ENCODE peak calls at places on chromosomes 6 and 20, in ten cellular contexts. K, U, J, G, T, W, E, P, O and B are unnamed samples.

GRCh38 chr20:57329608-57330221 is at the start of gene SPO11:
- DNase-seq in K (no peak), U (no peak), J (no peak), G (no peak), T (no peak), W (no peak), E (no peak), P (peak; percentile 6), O (no peak), B (no peak)

GRCh38 chr20:38680492-38681118 is 43.7 kb upstream of the SLC32A1 start:
- DNase-seq in K (peak; percentile 33), U (no peak), J (no peak), G (no peak), T (peak; percentile 37), W (peak; percentile 26), E (peak; percentile 28), P (peak; percentile 56), O (peak; percentile 24), B (peak; percentile 65)

GRCh38 chr20:43799150-43799711 is 72.4 kb upstream of the GTSF1L start:
- DNase-seq in K (no peak), U (no peak), J (no peak), G (no peak), T (no peak), W (no peak), E (peak; percentile 14), P (no peak), O (no peak), B (no peak)

GRCh38 chr20:62797671-62798532 is 1.6 kb downstream of the MRGBP start:
- DNase-seq in K (no peak), U (no peak), J (no peak), G (no peak), T (no peak), W (no peak), E (no peak), P (no peak), O (no peak), B (no peak)

GRCh38 chr20:63576311-63576710 is 2.3 kb upstream of the HELZ2 start:
- DNase-seq in K (no peak), U (no peak), J (no peak), G (no peak), T (no peak), W (no peak), E (no peak), P (no peak), O (no peak), B (no peak)

GRCh38 chr6:36751833-36752186 is 54.2 kb downstream of the RAB44 start:
- DNase-seq in K (no peak), U (no peak), J (no peak), G (no peak), T (no peak), W (no peak), E (no peak), P (no peak), O (no peak), B (no peak)

GRCh38 chr20:35135867-35136586 is 11.1 kb downstream of the EDEM2 start:
- DNase-seq in K (no peak), U (no peak), J (no peak), G (no peak), T (no peak), W (no peak), E (peak; percentile 90), P (no peak), O (peak; percentile 59), B (no peak)

GRCh38 chr6:168778201-168778600 is 337.2 kb downstream of the SMOC2 start:
- DNase-seq in K (no peak), U (no peak), J (peak; percentile 30), G (no peak), T (no peak), W (no peak), E (no peak), P (no peak), O (peak; percentile 40), B (no peak)

GRCh38 chr6:73461537-73462350 is at the start of gene MTO1:
- DNase-seq in K (peak; percentile 86), U (peak; percentile 77), J (peak; percentile 86), G (peak; percentile 90), T (peak; percentile 83), W (peak; percentile 79), E (peak; percentile 94), P (peak; percentile 92), O (peak; percentile 93), B (peak; percentile 90)

GRCh38 chr6:45965007-45965406 is 50.7 kb downstream of the CLIC5 start:
- DNase-seq in K (no peak), U (no peak), J (no peak), G (no peak), T (peak; percentile 93), W (no peak), E (peak; percentile 66), P (no peak), O (no peak), B (no peak)

GRCh38 chr6:156718647-156719394 is 58.4 kb upstream of the ARID1B start:
- DNase-seq in K (no peak), U (no peak), J (no peak), G (peak; percentile 59), T (peak; percentile 94), W (no peak), E (peak; percentile 69), P (no peak), O (peak; percentile 90), B (no peak)

GRCh38 chr20:51934301-51935002 is 132.1 kb upstream of the SALL4 start:
- DNase-seq in K (peak; percentile 46), U (no peak), J (no peak), G (no peak), T (no peak), W (no peak), E (peak; percentile 34), P (no peak), O (no peak), B (no peak)

GRCh38 chr20:6993526-6993925 is 226.0 kb downstream of the BMP2 start:
- DNase-seq in K (no peak), U (no peak), J (no peak), G (no peak), T (peak; percentile 21), W (no peak), E (peak; percentile 52), P (no peak), O (no peak), B (no peak)

GRCh38 chr6:55916188-55916587 is 40.8 kb upstream of the BMP5 start:
- DNase-seq in K (no peak), U (no peak), J (no peak), G (no peak), T (peak; percentile 71), W (no peak), E (peak; percentile 73), P (no peak), O (no peak), B (no peak)

GRCh38 chr20:37081717-37082289 is 14.0 kb downstream of the RBL1 start:
- DNase-seq in K (no peak), U (peak; percentile 7), J (peak; percentile 14), G (no peak), T (no peak), W (peak; percentile 12), E (peak; percentile 25), P (peak; percentile 28), O (no peak), B (no peak)

GRCh38 chr20:572752-573151 is 29.2 kb upstream of the CSNK2A1 start:
- DNase-seq in K (no peak), U (no peak), J (no peak), G (no peak), T (no peak), W (no peak), E (no peak), P (no peak), O (no peak), B (no peak)

GRCh38 chr20:45835230-45836224 is 1.9 kb downstream of the SNX21 start:
- DNase-seq in K (no peak), U (no peak), J (no peak), G (no peak), T (no peak), W (no peak), E (no peak), P (no peak), O (peak; percentile 75), B (peak; percentile 74)

GRCh38 chr6:74343804-74344203 is 647.8 kb downstream of the CD109 start:
- DNase-seq in K (no peak), U (no peak), J (no peak), G (no peak), T (no peak), W (no peak), E (no peak), P (no peak), O (no peak), B (peak; percentile 10)

GRCh38 chr20:31836853-31837608 is 8.4 kb downstream of the FOXS1 start:
- DNase-seq in K (no peak), U (no peak), J (no peak), G (no peak), T (no peak), W (no peak), E (no peak), P (no peak), O (no peak), B (no peak)

GRCh38 chr20:40442181-40442963 is 246.7 kb downstream of the MAFB start:
- DNase-seq in K (peak; percentile 14), U (no peak), J (no peak), G (no peak), T (no peak), W (no peak), E (peak; percentile 22), P (no peak), O (no peak), B (no peak)

GRCh38 chr6:23311211-23311610 is 741.8 kb downstream of the HDGFL1 start:
- DNase-seq in K (no peak), U (no peak), J (no peak), G (no peak), T (no peak), W (no peak), E (no peak), P (no peak), O (no peak), B (no peak)

GRCh38 chr6:113291751-113292445 is 565.2 kb upstream of the MARCKS start:
- DNase-seq in K (no peak), U (no peak), J (no peak), G (no peak), T (no peak), W (no peak), E (peak; percentile 24), P (no peak), O (no peak), B (no peak)

GRCh38 chr20:9185511-9185910 is 116.6 kb downstream of the PLCB4 start:
- DNase-seq in K (no peak), U (no peak), J (no peak), G (no peak), T (no peak), W (no peak), E (peak; percentile 65), P (no peak), O (no peak), B (no peak)